ENCODE peak calls at places on chromosome X, in six cellular contexts. O is lung; G is adrenal gland; X is CD8-positive, alpha-beta T cell; Y is IMR-90; I is left ventricle myocardium inferior. W is an unnamed sample.

GRCh38 chrX:23838953-23839352 is 56.0 kb downstream of the SAT1 start:
- DNase-seq in I (no peak), Y (no peak), G (no peak), O (no peak), X (no peak), W (no peak)

GRCh38 chrX:144275403-144275802 is 391.5 kb downstream of the UBE2NL start:
- DNase-seq in G (no peak), O (no peak), I (no peak), X (no peak), Y (no peak), W (peak; percentile 4)

GRCh38 chrX:2463973-2464676 is 36.7 kb downstream of the DHRSX start:
- DNase-seq in Y (no peak), G (no peak), X (no peak), I (no peak), O (no peak), W (no peak)

GRCh38 chrX:8844157-8844556 is 43.0 kb upstream of the FAM9A start:
- DNase-seq in O (no peak), G (no peak), Y (no peak), I (no peak), X (no peak), W (no peak)

GRCh38 chrX:70134116-70134477 is 850 bp downstream of the IGBP1 start:
- DNase-seq in O (no peak), Y (peak; percentile 34), X (peak; percentile 4), I (no peak), G (no peak), W (no peak)

GRCh38 chrX:92230628-92231027 is 451.5 kb downstream of the PCDH11X start:
- DNase-seq in Y (no peak), I (no peak), G (no peak), O (no peak), X (no peak), W (no peak)

GRCh38 chrX:94551831-94552230 is 877.8 kb downstream of the FAM133A start:
- DNase-seq in I (no peak), G (no peak), O (no peak), Y (no peak), X (no peak), W (no peak)

GRCh38 chrX:125203737-125204578 is 115.7 kb upstream of the TEX13C start:
- DNase-seq in G (peak; percentile 51), Y (no peak), O (no peak), I (peak; percentile 32), X (peak; percentile 4), W (peak; percentile 23)

GRCh38 chrX:132086717-132087116 is 41.1 kb downstream of the FRMD7 start:
- DNase-seq in O (no peak), Y (no peak), I (no peak), G (no peak), X (no peak), W (no peak)

GRCh38 chrX:46704767-46705386 is 54.0 kb downstream of the SLC9A7 start:
- DNase-seq in O (no peak), X (no peak), I (no peak), G (no peak), Y (peak; percentile 60), W (no peak)

GRCh38 chrX:144219035-144219434 is 335.2 kb downstream of the UBE2NL start:
- DNase-seq in O (peak; percentile 32), X (no peak), G (no peak), Y (no peak), I (no peak), W (no peak)

GRCh38 chrX:9882669-9883446 is 84.3 kb upstream of the CLDN34 start:
- DNase-seq in Y (peak; percentile 87), I (no peak), O (peak; percentile 34), X (no peak), G (no peak), W (no peak)

GRCh38 chrX:69229436-69229835 is 64.2 kb upstream of the PJA1 start:
- DNase-seq in X (no peak), Y (peak; percentile 77), G (no peak), O (no peak), I (no peak), W (peak; percentile 9)

GRCh38 chrX:9942086-9942485 is 25.1 kb upstream of the CLDN34 start:
- DNase-seq in Y (no peak), X (peak; percentile 24), I (no peak), O (no peak), G (no peak), W (no peak)

GRCh38 chrX:152895724-152896420 is 2.0 kb upstream of the ZNF185 start:
- DNase-seq in X (no peak), G (no peak), Y (no peak), O (no peak), I (no peak), W (no peak)

GRCh38 chrX:2576793-2577192 is 76.0 kb upstream of the DHRSX start:
- DNase-seq in Y (no peak), G (no peak), X (no peak), O (no peak), I (no peak), W (no peak)

GRCh38 chrX:56564182-56564885 is 907 bp downstream of the UBQLN2 start:
- DNase-seq in G (no peak), X (peak; percentile 15), O (no peak), Y (peak; percentile 49), I (no peak), W (peak; percentile 31)

GRCh38 chrX:9269134-9269533 is 195.7 kb upstream of the TBL1X start:
- DNase-seq in X (no peak), Y (no peak), I (no peak), G (no peak), O (no peak), W (no peak)

GRCh38 chrX:3451566-3451965 is 105.1 kb upstream of the MXRA5 start:
- DNase-seq in G (no peak), Y (no peak), I (no peak), X (no peak), O (no peak), W (no peak)

GRCh38 chrX:1700757-1701156 is 85.9 kb downstream of the ASMT start:
- DNase-seq in O (no peak), I (no peak), Y (no peak), X (no peak), G (no peak), W (no peak)

GRCh38 chrX:128992107-128992971 is 531.0 kb downstream of the SMARCA1 start:
- DNase-seq in Y (no peak), G (no peak), O (no peak), I (no peak), X (no peak), W (no peak)

GRCh38 chrX:23854945-23855344 is 52.8 kb downstream of the APOO start:
- DNase-seq in G (no peak), I (no peak), X (no peak), Y (no peak), O (no peak), W (no peak)

GRCh38 chrX:147635186-147635585 is 276.5 kb upstream of the FMR1 start:
- DNase-seq in I (no peak), G (no peak), O (no peak), X (no peak), Y (no peak), W (no peak)

GRCh38 chrX:38313190-38313589 is 14.1 kb downstream of the RPGR start:
- DNase-seq in I (no peak), Y (peak; percentile 55), G (no peak), X (no peak), O (no peak), W (no peak)

DNA sequence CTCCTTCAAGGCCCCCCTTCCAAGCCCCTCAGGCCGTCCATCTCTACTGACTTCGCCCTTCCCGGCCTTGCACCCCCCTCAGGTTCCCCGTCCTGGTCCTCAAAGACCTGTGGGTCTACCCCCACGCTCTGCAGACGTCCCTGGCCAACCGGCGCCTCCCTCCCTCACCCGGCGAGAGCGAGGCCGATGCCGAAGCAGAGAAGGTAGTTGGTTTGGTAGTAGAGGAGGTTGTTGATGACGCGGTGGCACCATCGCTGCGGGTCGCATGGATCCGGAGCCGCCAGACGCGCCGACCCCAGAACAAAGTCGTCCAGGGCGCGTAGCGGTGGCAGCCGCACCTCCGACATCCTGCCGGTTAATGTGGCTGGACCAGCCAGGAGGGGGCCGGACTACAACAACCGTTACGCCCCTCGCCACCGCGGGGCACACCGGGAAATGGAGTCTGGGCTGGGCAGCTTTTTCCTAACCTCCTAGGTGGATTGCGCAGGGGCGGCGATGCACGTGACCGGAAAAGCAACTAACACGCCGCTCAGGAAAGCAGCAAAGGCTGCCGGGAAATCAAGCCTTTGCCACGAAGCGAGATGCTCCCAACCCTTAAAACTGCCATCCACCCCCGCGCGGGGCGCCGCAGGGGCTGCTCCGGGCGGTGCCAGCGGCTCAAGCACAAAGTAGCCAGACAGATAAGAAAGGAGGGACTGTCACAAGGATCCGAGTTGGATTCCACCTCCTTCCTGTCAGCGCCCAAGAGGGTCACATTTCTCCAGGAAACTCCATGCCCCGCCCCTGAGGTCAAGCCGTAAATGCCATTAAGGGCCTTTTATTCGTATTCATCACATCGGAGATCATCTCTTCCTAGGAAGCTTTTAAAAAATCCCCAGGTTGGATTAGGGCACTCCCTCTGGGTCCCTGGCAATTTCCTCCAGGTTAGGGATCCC is at the start of gene PRAF2:
- DNase-seq in X (peak; percentile 87), Y (peak; percentile 89), G (peak; percentile 94), I (peak; percentile 93), O (peak; percentile 93), W (peak; percentile 62)
- TF ChIP-seq CTCF in X (no peak), Y (no peak), G (no peak), I (peak; percentile 19), O (no peak), W (no peak)

GRCh38 chrX:107290019-107290418 is 83.6 kb downstream of the DNAAF6 start:
- DNase-seq in G (no peak), I (no peak), O (no peak), X (no peak), Y (no peak), W (no peak)
- H3K4me3 ChIP-seq in G (no peak overlapping the region), I (no peak overlapping the region), O (no peak overlapping the region), X (no peak overlapping the region), Y (no peak overlapping the region), W (no peak overlapping the region)

DNA sequence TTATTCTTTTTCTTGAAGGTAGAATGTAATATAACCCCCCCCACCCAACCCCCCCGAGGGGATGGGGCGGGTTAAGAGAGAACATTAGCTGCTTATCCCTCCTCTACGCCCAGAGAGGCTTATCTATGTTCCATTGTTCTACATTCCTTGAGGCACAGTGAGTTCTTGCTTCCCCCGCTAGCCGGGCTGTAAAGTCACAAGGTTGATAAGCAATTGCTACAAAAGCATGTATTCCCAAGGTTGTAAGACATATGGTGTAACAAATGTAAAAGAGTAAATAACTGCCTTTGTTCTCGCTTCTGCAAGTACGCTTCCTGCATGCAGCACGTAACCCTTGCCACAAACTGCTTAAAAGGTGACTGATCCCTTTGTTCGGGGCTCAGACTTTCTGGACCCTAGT is 8.2 kb downstream of the DCAF8L2 start:
- DNase-seq in I (peak; percentile 11), O (no peak), Y (no peak), X (no peak), G (no peak), W (no peak)
- H3K27me3 ChIP-seq in I (no peaks in the 10 kb centered on the region), O (no peaks in the 10 kb centered on the region), Y (no peaks in the 10 kb centered on the region), X (no peaks in the 10 kb centered on the region), G (no peaks in the 10 kb centered on the region), W (no peaks in the 10 kb centered on the region)

GRCh38 chrX:153969904-153970397 is 1.7 kb downstream of the HCFC1 start:
- DNase-seq in I (no peak), G (peak; percentile 53), Y (peak; percentile 23), X (no peak), O (no peak), W (no peak)

GRCh38 chrX:153970398-153971123 is 1.1 kb downstream of the HCFC1 start:
- DNase-seq in Y (peak; percentile 71), G (peak; percentile 82), X (no peak), O (no peak), I (no peak), W (no peak)

GRCh38 chrX:153971632-153972367 is at the start of gene HCFC1:
- DNase-seq in I (peak; percentile 91), G (peak; percentile 95), X (peak; percentile 93), O (peak; percentile 93), Y (peak; percentile 84), W (no peak)

GRCh38 chrX:153972368-153973126 is at the start of gene TMEM187:
- DNase-seq in G (peak; percentile 86), I (peak; percentile 85), X (peak; percentile 89), Y (peak; percentile 84), O (peak; percentile 87), W (no peak)

GRCh38 chrX:153971124-153971631 is 440 bp downstream of the HCFC1 start:
- DNase-seq in I (peak; percentile 88), Y (peak; percentile 84), X (peak; percentile 90), G (peak; percentile 94), O (peak; percentile 90), W (peak; percentile 51)
- TF ChIP-seq CTCF in I (no peak), Y (no peak), X (no peak), G (no peak), O (no peak), W (no peak)

W was measured in kidney epithelial cell.